ENCODE peak calls at places on chromosome 1, in nine cellular contexts. C is endothelial cell of umbilical vein; F is fibroblast of lung; T is neuronal stem cell; H is right cardiac atrium; U is CD4-positive, CD25-positive, alpha-beta regulatory T cell; V is adrenal gland; B is tibial artery; P is effector memory CD4-positive, alpha-beta T cell. D is an unnamed sample.

GRCh38 chr1:46274224-46275029 is 26.9 kb downstream of the RAD54L start:
- DNase-seq in C (no peak), F (no peak), T (no peak), H (no peak), U (no peak), V (no peak), B (no peak), P (no peak), D (no peak)

GRCh38 chr1:47198214-47198613 is 8.4 kb upstream of the PDZK1IP1 start:
- DNase-seq in C (no peak), F (no peak), T (no peak), H (no peak), U (no peak), V (no peak), B (no peak), P (no peak), D (no peak)

GRCh38 chr1:22711071-22711470 is 432 bp downstream of the EPHB2 start:
- DNase-seq in C (no peak), F (no peak), T (no peak), H (no peak), U (no peak), V (no peak), B (no peak), P (no peak), D (no peak)

GRCh38 chr1:23238565-23238964 is 21.3 kb upstream of the HTR1D start:
- DNase-seq in C (no peak), F (no peak), T (no peak), H (no peak), U (no peak), V (no peak), B (no peak), P (no peak), D (no peak)

GRCh38 chr1:93578433-93578830 is 103.2 kb downstream of the BCAR3 start:
- DNase-seq in C (no peak), F (no peak), T (no peak), H (no peak), U (no peak), V (no peak), B (no peak), P (no peak), D (no peak)

GRCh38 chr1:95916616-95917015 is 682.6 kb downstream of the RWDD3 start:
- DNase-seq in C (peak; percentile 46), F (peak; percentile 53), T (no peak), H (no peak), U (no peak), V (no peak), B (no peak), P (no peak), D (no peak)

GRCh38 chr1:202656951-202657646 is 53.2 kb downstream of the SYT2 start:
- DNase-seq in C (peak; percentile 26), F (peak; percentile 20), T (peak; percentile 69), H (no peak), U (no peak), V (no peak), B (no peak), P (no peak), D (no peak)

GRCh38 chr1:228393268-228393699 is 13.4 kb downstream of the TRIM11 start:
- DNase-seq in C (peak; percentile 75), F (peak; percentile 77), T (no peak), H (peak; percentile 82), U (no peak), V (peak; percentile 66), B (peak; percentile 71), P (no peak), D (no peak)

GRCh38 chr1:19424651-19425570 is 60.4 kb downstream of the CAPZB start:
- DNase-seq in C (no peak), F (no peak), T (no peak), H (no peak), U (no peak), V (no peak), B (no peak), P (no peak), D (no peak)

GRCh38 chr1:19429611-19430010 is 55.7 kb downstream of the CAPZB start:
- DNase-seq in C (peak; percentile 60), F (no peak), T (peak; percentile 48), H (no peak), U (no peak), V (no peak), B (no peak), P (no peak), D (no peak)

GRCh38 chr1:19426294-19427086 is 58.8 kb downstream of the CAPZB start:
- DNase-seq in C (no peak), F (no peak), T (no peak), H (peak; percentile 79), U (no peak), V (peak; percentile 70), B (peak; percentile 89), P (no peak), D (peak; percentile 13)

GRCh38 chr1:19425643-19426245 is 59.6 kb downstream of the CAPZB start:
- DNase-seq in C (no peak), F (no peak), T (no peak), H (no peak), U (no peak), V (no peak), B (no peak), P (no peak), D (no peak)

DNA sequence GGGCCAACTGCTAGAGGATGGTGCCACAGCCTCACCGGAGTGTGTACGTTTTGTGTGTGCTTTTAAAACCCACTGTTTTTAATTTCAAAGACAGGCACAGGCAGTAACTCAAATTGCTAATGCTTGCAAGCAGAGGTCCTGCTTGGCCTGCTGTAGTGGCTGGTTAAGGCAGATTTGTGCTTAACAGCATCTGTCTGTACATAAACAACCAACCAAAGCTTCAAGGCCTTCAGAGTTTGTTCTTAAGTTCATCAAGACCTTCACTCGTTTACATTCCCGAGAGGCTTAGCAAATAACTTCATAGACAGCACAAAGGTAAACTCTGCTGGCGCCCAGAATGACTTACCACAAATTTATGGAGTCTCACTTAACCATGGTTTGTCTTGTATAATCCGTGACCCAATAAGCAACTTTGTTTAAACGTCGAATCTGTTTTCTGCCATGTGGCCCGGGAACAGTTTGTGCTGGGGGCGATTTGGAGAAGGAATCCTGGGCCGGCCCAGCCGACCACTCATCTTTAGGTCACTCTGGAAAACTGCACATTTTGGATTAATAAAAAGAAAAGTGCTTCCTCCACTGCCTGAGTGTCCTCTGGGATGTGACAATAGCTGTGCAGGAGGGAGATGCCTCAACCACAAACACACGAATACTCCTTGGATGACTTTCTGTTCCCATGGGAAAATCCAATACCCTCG is 58.1 kb downstream of the CAPZB start:
- DNase-seq in C (no peak), F (peak; percentile 85), T (no peak), H (no peak), U (no peak), V (no peak), B (no peak), P (no peak), D (peak; percentile 68)
- H3K4me1 ChIP-seq in C (peaks cover 25% of the 10 kb centered on the region), F (peaks cover 42% of the 10 kb centered on the region), T (peaks cover 36% of the 10 kb centered on the region), H (peaks cover 39% of the 10 kb centered on the region), U (peaks cover 50% of the 10 kb centered on the region), V (peaks cover 70% of the 10 kb centered on the region), B (peaks cover 87% of the 10 kb centered on the region), P (peaks cover 33% of the 10 kb centered on the region), D (peaks cover 27% of the 10 kb centered on the region)

GRCh38 chr1:161175771-161176453 is 1.4 kb downstream of the B4GALT3 start:
- DNase-seq in C (no peak), F (no peak), T (no peak), H (peak; percentile 17), U (no peak), V (no peak), B (no peak), P (no peak), D (peak; percentile 69)
- H3K27ac ChIP-seq in C (no peak overlapping the region), F (no peak overlapping the region), T (no peak overlapping the region), H (no peak overlapping the region), U (peak overlapping the region; percentile 82), V (peak overlapping the region; percentile 89), B (peak overlapping the region; percentile 89), P (peak overlapping the region; percentile 94), D (no peak overlapping the region)

GRCh38 chr1:160806109-160806665 is 10.2 kb downstream of the LY9 start:
- DNase-seq in C (no peak), F (no peak), T (no peak), H (no peak), U (no peak), V (no peak), B (no peak), P (no peak), D (no peak)

GRCh38 chr1:160807738-160808137 is 11.8 kb downstream of the LY9 start:
- DNase-seq in C (no peak), F (no peak), T (no peak), H (no peak), U (no peak), V (no peak), B (no peak), P (no peak), D (no peak)

GRCh38 chr1:160807242-160807641 is 11.3 kb downstream of the LY9 start:
- DNase-seq in C (no peak), F (no peak), T (no peak), H (no peak), U (no peak), V (no peak), B (no peak), P (no peak), D (no peak)

GRCh38 chr1:160806784-160807183 is 10.8 kb downstream of the LY9 start:
- DNase-seq in C (no peak), F (no peak), T (no peak), H (no peak), U (no peak), V (no peak), B (no peak), P (no peak), D (no peak)

DNA sequence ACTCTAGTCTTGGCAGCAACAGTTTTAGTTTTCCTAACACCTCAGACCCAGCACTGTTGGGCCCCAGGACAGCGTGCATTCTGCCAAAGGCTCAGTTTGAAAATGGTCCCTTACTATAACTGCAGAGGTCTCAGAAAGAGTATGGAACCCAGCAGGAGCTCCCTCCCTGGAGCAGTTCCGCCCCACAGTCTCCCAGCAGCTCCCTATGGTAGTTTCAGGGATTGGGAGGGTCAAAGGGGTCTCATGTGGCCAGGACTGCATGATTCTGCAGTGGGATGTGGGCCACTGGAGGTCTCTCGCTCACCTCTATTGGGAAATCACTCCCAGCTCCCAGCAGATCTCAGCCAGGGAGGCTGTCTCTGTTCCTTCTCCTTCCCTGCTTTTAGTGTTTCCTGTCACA is 12.3 kb downstream of the LY9 start:
- DNase-seq in C (no peak), F (no peak), T (no peak), H (no peak), U (no peak), V (no peak), B (no peak), P (no peak), D (no peak)
- H3K4me1 ChIP-seq in C (no peaks in the 10 kb centered on the region), F (no peaks in the 10 kb centered on the region), T (no peaks in the 10 kb centered on the region), H (no peaks in the 10 kb centered on the region), U (peaks cover 25% of the 10 kb centered on the region), V (no peaks in the 10 kb centered on the region), B (no peaks in the 10 kb centered on the region), P (peaks cover 20% of the 10 kb centered on the region), D (no peaks in the 10 kb centered on the region)

DNA sequence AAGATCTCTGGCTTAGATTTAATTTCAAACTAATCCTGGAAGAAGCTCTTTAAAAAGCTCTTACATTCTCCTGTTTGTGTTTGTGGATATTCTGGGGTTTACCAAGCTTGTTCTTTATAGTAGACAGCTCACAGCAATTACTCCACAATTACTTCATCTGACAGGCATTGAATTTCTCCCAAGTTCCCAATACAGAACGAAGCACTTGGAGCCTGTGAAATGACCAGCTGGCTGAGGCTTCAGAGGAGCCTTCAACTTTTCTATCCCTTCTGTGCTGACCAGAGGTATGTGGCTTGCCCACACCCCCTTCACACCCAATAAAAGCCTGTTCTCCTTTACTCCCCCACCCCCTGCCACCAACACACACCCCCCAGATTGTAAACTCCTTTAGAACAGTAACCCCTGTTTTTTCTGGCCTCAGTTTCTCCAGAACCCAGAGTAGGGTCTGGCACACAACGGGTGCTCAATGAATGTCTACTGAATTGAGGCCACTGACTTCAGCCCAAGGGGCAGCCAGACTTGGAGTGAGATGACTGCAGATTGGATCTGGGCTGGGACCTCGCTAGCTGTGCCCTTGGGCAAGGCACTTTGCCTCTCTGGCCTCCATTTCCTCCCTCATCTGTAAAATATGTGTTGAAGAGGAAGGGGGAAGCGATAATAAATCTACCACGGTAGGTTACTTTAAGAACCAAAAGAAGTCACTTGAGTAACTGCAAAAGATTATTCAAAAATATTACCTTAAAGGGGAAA is 744 bp upstream of the GRHL3 start:
- DNase-seq in C (no peak), F (peak; percentile 73), T (no peak), H (no peak), U (no peak), V (no peak), B (no peak), P (no peak), D (no peak)
- H3K27ac ChIP-seq in C (no peak overlapping the region), F (no peak overlapping the region), T (no peak overlapping the region), H (no peak overlapping the region), U (no peak overlapping the region), V (no peak overlapping the region), B (no peak overlapping the region), P (no peak overlapping the region), D (no peak overlapping the region)

D was measured in aorta.